ENCODE peak calls at places on chromosome 7, in nine cellular contexts. A, W, Q, U, V, S, C, F and Y are unnamed samples.

GRCh38 chr7:137169282-137169698 is 174.2 kb downstream of the PTN start:
- DNase-seq in A (no peak), W (peak), Q (peak), U (peak), V (peak), S (no peak), C (peak), F (no peak), Y (peak)

GRCh38 chr7:18378989-18379605 is 116.5 kb upstream of the HDAC9 start:
- DNase-seq in A (no peak), W (no peak), Q (no peak), U (no peak), V (no peak), S (no peak), C (no peak), F (no peak), Y (no peak)

GRCh38 chr7:105493928-105494325 is 28.1 kb downstream of the PUS7 start:
- DNase-seq in A (no peak), W (no peak), Q (no peak), U (no peak), V (peak), S (no peak), C (no peak), F (no peak), Y (peak)

GRCh38 chr7:24052572-24053223 is 231.3 kb upstream of the NPY start:
- DNase-seq in A (peak), W (no peak), Q (no peak), U (peak), V (no peak), S (no peak), C (no peak), F (no peak), Y (no peak)

GRCh38 chr7:1883031-1883761 is 213.1 kb downstream of the ELFN1 start:
- DNase-seq in A (no peak), W (no peak), Q (no peak), U (peak), V (peak), S (no peak), C (no peak), F (no peak), Y (no peak)

GRCh38 chr7:98745722-98746318 is 124.0 kb downstream of the TMEM130 start:
- DNase-seq in A (peak), W (peak), Q (no peak), U (peak), V (peak), S (peak), C (peak), F (no peak), Y (peak)

GRCh38 chr7:33639552-33640197 is 265.7 kb upstream of the BMPER start:
- DNase-seq in A (no peak), W (no peak), Q (no peak), U (no peak), V (peak), S (no peak), C (no peak), F (no peak), Y (no peak)

GRCh38 chr7:78501064-78501463 is 702.5 kb downstream of the PHTF2 start:
- DNase-seq in A (no peak), W (no peak), Q (no peak), U (no peak), V (no peak), S (no peak), C (no peak), F (no peak), Y (no peak)

GRCh38 chr7:76056241-76056640 is 8.3 kb downstream of the MDH2 start:
- DNase-seq in A (no peak), W (no peak), Q (no peak), U (no peak), V (no peak), S (no peak), C (no peak), F (no peak), Y (no peak)

GRCh38 chr7:100745184-100745583 is 11.8 kb downstream of the ZAN start:
- DNase-seq in A (peak), W (peak), Q (no peak), U (peak), V (peak), S (peak), C (no peak), F (peak), Y (no peak)

GRCh38 chr7:113873554-113874151 is 45.2 kb downstream of the PPP1R3A start:
- DNase-seq in A (no peak), W (no peak), Q (no peak), U (no peak), V (no peak), S (no peak), C (no peak), F (no peak), Y (no peak)

GRCh38 chr7:43758861-43759683 is 592 bp downstream of the BLVRA start:
- DNase-seq in A (peak), W (peak), Q (no peak), U (peak), V (peak), S (peak), C (peak), F (peak), Y (no peak)

GRCh38 chr7:101235522-101235921 is 2.1 kb downstream of the CLDN15 start:
- DNase-seq in A (no peak), W (no peak), Q (no peak), U (no peak), V (no peak), S (no peak), C (no peak), F (no peak), Y (no peak)

GRCh38 chr7:117872565-117873055 is 631 bp downstream of the CTTNBP2 start:
- DNase-seq in A (no peak), W (peak), Q (no peak), U (peak), V (peak), S (no peak), C (no peak), F (peak), Y (peak)

GRCh38 chr7:18499407-18500197 is 4.1 kb downstream of the HDAC9 start:
- DNase-seq in A (no peak), W (no peak), Q (no peak), U (no peak), V (peak), S (no peak), C (no peak), F (no peak), Y (peak)

GRCh38 chr7:157876469-157877285 is 539.9 kb downstream of the DNAJB6 start:
- DNase-seq in A (no peak), W (no peak), Q (no peak), U (no peak), V (no peak), S (no peak), C (no peak), F (no peak), Y (no peak)

GRCh38 chr7:47358944-47359588 is 222.8 kb downstream of the TNS3 start:
- DNase-seq in A (no peak), W (no peak), Q (no peak), U (no peak), V (no peak), S (no peak), C (no peak), F (no peak), Y (no peak)

GRCh38 chr7:153297141-153297540 is 537.6 kb downstream of the ACTR3B start:
- DNase-seq in A (no peak), W (no peak), Q (no peak), U (no peak), V (no peak), S (no peak), C (no peak), F (no peak), Y (no peak)